ENCODE peak calls at places on chromosomes 16 and 17, in five cellular contexts. I, K, N, H and O are unnamed samples.

GRCh38 chr17:27315796-27316465 is 22.0 kb downstream of the WSB1 start:
- DNase-seq in N (no peak), K (no peak), H (no peak), I (no peak), O (no peak)

GRCh38 chr17:29645516-29646051 is 22.9 kb upstream of the CORO6 start:
- DNase-seq in K (peak; percentile 85), I (peak; percentile 96), H (no peak), N (peak; percentile 35), O (no peak)

GRCh38 chr16:28623172-28623711 is 13.4 kb upstream of the SULT1A1 start:
- DNase-seq in I (no peak), H (peak; percentile 52), N (no peak), K (peak; percentile 49), O (no peak)

GRCh38 chr17:5354886-5355415 is 64.5 kb downstream of the NUP88 start:
- DNase-seq in H (peak; percentile 13), I (no peak), N (no peak), K (no peak), O (no peak)

GRCh38 chr16:72203401-72203800 is 31.4 kb upstream of the PMFBP1 start:
- DNase-seq in I (peak; percentile 47), N (no peak), H (peak; percentile 58), K (peak; percentile 33), O (no peak)

GRCh38 chr16:1920727-1921155 is 2.5 kb upstream of the HS3ST6 start:
- DNase-seq in I (no peak), K (no peak), N (peak; percentile 66), H (no peak), O (no peak)

GRCh38 chr16:55661842-55662479 is 6.2 kb downstream of the SLC6A2 start:
- DNase-seq in I (no peak), K (no peak), H (peak; percentile 81), N (peak; percentile 81), O (no peak)

GRCh38 chr16:82867425-82867824 is 240.7 kb downstream of the CDH13 start:
- DNase-seq in H (peak; percentile 21), K (no peak), N (no peak), I (no peak), O (no peak)

GRCh38 chr17:77649717-77650211 is 308.7 kb upstream of the TNRC6C start:
- DNase-seq in N (peak; percentile 53), K (no peak), I (no peak), H (no peak), O (no peak)

GRCh38 chr17:34318474-34318873 is 761 bp upstream of the CCL8 start:
- DNase-seq in K (no peak), N (peak; percentile 32), I (no peak), H (no peak), O (no peak)

GRCh38 chr16:24748242-24748641 is 18.8 kb downstream of the TNRC6A start:
- DNase-seq in N (no peak), I (peak; percentile 80), K (peak; percentile 56), H (peak; percentile 80), O (peak; percentile 39)

GRCh38 chr17:17725853-17726720 is 44.8 kb downstream of the RAI1 start:
- DNase-seq in K (no peak), N (no peak), H (no peak), I (no peak), O (no peak)

GRCh38 chr17:29930399-29931010 is 477 bp upstream of the SSH2 start:
- DNase-seq in K (no peak), H (peak; percentile 63), N (no peak), I (no peak), O (no peak)

GRCh38 chr17:17810374-17811248 is 26.2 kb downstream of the SREBF1 start:
- DNase-seq in N (peak; percentile 48), I (no peak), K (no peak), H (peak; percentile 43), O (no peak)

GRCh38 chr17:46191332-46192210 is 1.7 kb downstream of the KANSL1 start:
- DNase-seq in N (peak; percentile 44), K (no peak), I (no peak), H (no peak), O (no peak)

DNA sequence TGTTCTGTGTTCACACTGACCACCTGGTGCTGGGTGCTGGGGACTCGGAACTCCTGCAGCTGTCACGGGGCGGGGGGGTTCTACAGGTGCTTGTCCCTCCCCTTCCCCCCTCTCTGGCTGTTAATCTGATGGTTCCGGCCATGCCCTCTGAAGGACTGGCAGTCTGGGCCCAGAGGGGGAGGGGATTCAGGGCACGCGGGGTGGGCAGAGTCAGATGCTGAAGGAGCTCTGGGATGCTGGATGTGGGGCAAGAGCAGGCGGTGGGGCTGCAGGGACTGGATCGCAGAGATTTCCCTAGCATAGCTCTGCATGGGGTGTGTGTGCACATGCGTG is 5.4 kb upstream of the TBX21 start:
- DNase-seq in N (no peak), H (no peak), I (no peak), K (peak; percentile 15), O (no peak)
- H3K27me3 ChIP-seq in N (peaks cover 6% of the 10 kb centered on the region), H (peaks cover 76% of the 10 kb centered on the region), I (peaks cover 82% of the 10 kb centered on the region), K (peaks cover 65% of the 10 kb centered on the region), O (peaks cover under 1% of the 10 kb centered on the region)

DNA sequence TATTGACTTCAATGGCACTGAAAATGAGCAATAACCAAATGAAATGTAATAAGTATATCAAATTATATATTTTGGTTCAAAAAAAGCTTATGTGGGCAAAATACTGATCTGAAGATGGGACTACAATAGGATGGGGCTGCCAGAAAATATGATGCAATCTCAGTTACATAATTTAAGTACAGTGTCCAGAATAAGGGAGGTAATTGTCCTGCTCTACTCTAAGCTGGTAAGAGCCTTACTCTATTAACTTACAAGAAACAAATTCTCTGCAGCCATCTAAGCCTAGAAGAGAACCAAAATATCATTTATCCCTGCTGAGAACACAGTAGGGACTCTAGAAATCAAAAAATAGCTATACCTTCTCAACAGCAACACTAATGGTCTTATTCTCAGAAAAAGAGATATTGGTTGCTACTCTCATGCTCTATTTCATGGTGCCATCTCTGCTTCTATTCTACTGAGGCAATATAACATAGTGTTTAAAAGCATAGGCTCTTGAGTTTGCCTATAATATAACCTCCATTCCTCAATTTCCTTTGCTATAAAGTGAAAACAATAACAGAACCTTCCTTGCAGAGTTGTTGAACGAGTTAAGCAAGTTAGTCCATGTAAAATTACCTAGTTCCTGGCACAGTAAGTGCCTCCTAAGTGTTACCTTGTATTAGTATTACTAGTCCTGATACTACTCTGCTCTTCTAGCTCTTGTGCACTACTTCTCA is 19.9 kb downstream of the NQO1 start:
- DNase-seq in H (no peak), I (no peak), K (no peak), N (no peak), O (no peak)
- H3K4me1 ChIP-seq in H (peaks cover 12% of the 10 kb centered on the region), I (peaks cover 5% of the 10 kb centered on the region), K (peaks cover 5% of the 10 kb centered on the region), N (no peaks in the 10 kb centered on the region), O (no peaks in the 10 kb centered on the region)

GRCh38 chr17:36856921-36857381 is 80.3 kb upstream of the LHX1 start:
- DNase-seq in N (no peak), K (no peak), I (no peak), H (peak; percentile 57), O (no peak)

GRCh38 chr17:36857698-36858097 is 79.6 kb upstream of the LHX1 start:
- DNase-seq in H (no peak), K (no peak), I (no peak), N (no peak), O (no peak)

GRCh38 chr17:36854982-36855381 is 82.3 kb upstream of the LHX1 start:
- DNase-seq in N (no peak), I (no peak), H (no peak), K (no peak), O (no peak)

GRCh38 chr17:36855459-36855858 is 81.8 kb upstream of the LHX1 start:
- DNase-seq in K (no peak), H (no peak), I (no peak), N (no peak), O (no peak)

DNA sequence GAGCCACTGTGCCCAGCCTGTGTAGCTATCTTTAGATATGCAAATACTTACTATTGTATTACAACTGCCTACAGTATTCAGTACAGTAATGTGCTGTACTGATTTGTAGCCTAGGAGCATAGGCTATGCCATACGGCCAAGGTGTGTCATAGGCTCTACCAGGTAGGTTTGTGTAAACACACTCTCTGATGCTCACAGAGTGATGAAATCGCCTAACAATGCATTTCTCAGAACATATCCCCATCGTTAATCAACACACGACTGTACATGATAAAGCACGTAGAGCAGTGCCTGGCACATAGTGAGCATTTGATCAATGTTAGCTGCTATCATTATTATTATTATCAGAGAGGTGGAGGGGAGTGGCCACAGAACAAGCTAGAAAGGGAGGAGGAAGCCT is 81.1 kb upstream of the LHX1 start:
- DNase-seq in I (no peak), K (no peak), H (peak; percentile 100), N (no peak), O (no peak)
- H3K27me3 ChIP-seq in I (peaks cover 49% of the 10 kb centered on the region), K (peaks cover 21% of the 10 kb centered on the region), H (no peaks in the 10 kb centered on the region), N (no peaks in the 10 kb centered on the region), O (no peaks in the 10 kb centered on the region)

GRCh38 chr17:66273391-66273722 is 29.1 kb upstream of the PRKCA start:
- DNase-seq in K (no peak), N (no peak), I (no peak), H (no peak), O (no peak)
- H3K4me1 ChIP-seq in K (no peaks in the 10 kb centered on the region), N (peaks cover 3% of the 10 kb centered on the region), I (peaks cover 16% of the 10 kb centered on the region), H (peaks cover 16% of the 10 kb centered on the region), O (no peaks in the 10 kb centered on the region)

GRCh38 chr17:12806630-12807029 is 17.3 kb downstream of the ARHGAP44 start:
- DNase-seq in I (no peak), N (no peak), K (no peak), H (no peak), O (no peak)

GRCh38 chr17:12794919-12795517 is 5.7 kb downstream of the ARHGAP44 start:
- DNase-seq in H (no peak), I (no peak), N (no peak), K (no peak), O (no peak)

GRCh38 chr17:12800855-12801365 is 11.6 kb downstream of the ARHGAP44 start:
- DNase-seq in K (no peak), I (no peak), N (no peak), H (no peak), O (no peak)
- H3K27me3 ChIP-seq in K (no peaks in the 10 kb centered on the region), I (no peaks in the 10 kb centered on the region), N (no peaks in the 10 kb centered on the region), H (no peaks in the 10 kb centered on the region), O (no peaks in the 10 kb centered on the region)

GRCh38 chr16:17312100-17312732 is 158.5 kb downstream of the XYLT1 start:
- DNase-seq in N (no peak), I (no peak), K (no peak), H (peak; percentile 82), O (peak; percentile 71)

GRCh38 chr16:17314148-17314547 is 156.6 kb downstream of the XYLT1 start:
- DNase-seq in N (no peak), I (no peak), H (no peak), K (no peak), O (no peak)

GRCh38 chr16:17316005-17316404 is 154.8 kb downstream of the XYLT1 start:
- DNase-seq in H (no peak), K (no peak), N (no peak), I (no peak), O (no peak)

GRCh38 chr16:17311333-17312099 is 159.2 kb downstream of the XYLT1 start:
- DNase-seq in H (no peak), K (no peak), N (no peak), I (no peak), O (no peak)

GRCh38 chr16:17313085-17313611 is 157.6 kb downstream of the XYLT1 start:
- DNase-seq in H (peak; percentile 51), I (peak; percentile 47), K (no peak), N (peak; percentile 82), O (peak; percentile 96)
- H3K4me1 ChIP-seq in H (peaks cover 31% of the 10 kb centered on the region), I (peaks cover 18% of the 10 kb centered on the region), K (peaks cover 16% of the 10 kb centered on the region), N (peaks cover 6% of the 10 kb centered on the region), O (peaks cover 4% of the 10 kb centered on the region)